ENCODE peak calls at places on chromosomes 4 and X, in four cellular contexts. R is PC-9, E is MM.1S, L is astrocyte. D is an unnamed sample.

GRCh38 chr4:107891299-107891698 is 40.0 kb upstream of the CYP2U1 start:
- DNase-seq in R (no peak), E (no peak), L (no peak), D (no peak)

GRCh38 chrX:153885968-153886903 is at the start of gene L1CAM:
- DNase-seq in R (no peak), E (no peak), L (no peak), D (peak)

GRCh38 chrX:40035726-40036125 is 62.0 kb downstream of the BCOR start:
- DNase-seq in R (no peak), E (no peak), L (no peak), D (no peak)

GRCh38 chrX:52979993-52980392 is 21.7 kb upstream of the FAM156A start:
- DNase-seq in R (no peak), E (no peak), L (peak), D (no peak)

GRCh38 chr4:16626945-16627344 is 271.5 kb downstream of the LDB2 start:
- DNase-seq in R (no peak), E (no peak), L (peak), D (peak)

GRCh38 chrX:65536291-65536690 is 1.7 kb upstream of the LAS1L start:
- DNase-seq in R (no peak), E (no peak), L (no peak), D (peak)

GRCh38 chr4:138706206-138706605 is 309.4 kb upstream of the NOCT start:
- DNase-seq in R (no peak), E (no peak), L (peak), D (no peak)

GRCh38 chrX:51148848-51149247 is 183.8 kb upstream of the NUDT10 start:
- DNase-seq in R (no peak), E (no peak), L (no peak), D (peak)

GRCh38 chr4:55442541-55442940 is 46.8 kb downstream of the TMEM165 start:
- DNase-seq in R (no peak), E (no peak), L (no peak), D (peak)

DNA sequence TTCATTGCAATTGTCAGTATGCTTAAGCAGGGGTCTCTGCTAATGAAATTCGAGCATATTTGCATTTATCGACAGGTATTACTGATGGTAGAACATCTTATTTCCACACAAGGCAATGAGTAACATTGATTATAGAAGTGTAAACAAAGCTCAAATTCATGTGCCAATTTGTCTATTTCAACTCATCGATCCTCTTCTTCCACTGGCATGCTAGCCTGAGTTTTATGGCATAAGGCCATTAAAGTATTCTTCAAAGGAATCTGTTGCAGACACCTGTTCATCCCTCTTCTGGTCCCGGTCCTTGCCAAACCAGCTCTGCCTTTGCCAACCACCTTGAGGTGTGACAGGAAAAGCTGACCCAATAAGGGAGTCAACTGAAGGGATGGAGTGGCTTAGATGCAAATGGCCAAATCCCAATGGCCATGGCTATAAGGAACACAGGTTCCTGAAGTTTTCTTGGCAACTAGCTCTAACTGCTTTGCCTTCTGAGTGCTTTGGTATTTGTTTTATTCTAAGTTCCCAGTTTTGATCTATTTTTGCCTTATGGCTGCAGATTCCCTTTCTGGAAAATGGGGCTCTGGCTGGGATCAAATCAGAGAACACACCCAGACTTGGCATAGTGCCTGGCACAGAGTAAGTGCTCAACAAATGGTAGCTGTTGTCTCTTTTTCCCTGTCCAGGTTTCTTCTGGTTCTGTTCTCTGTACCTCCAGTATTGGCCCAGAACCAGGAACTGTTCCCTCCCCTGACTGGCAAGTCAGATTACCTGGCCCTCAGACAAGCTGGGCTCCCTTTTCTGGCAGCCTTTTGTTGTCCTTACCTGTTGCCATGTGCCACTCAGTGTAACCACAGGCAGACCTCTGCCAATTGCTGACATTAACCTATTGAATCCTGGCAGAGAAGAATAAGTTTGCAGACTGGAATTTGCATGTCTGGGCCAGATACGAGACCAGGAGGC is 63.1 kb downstream of the RTL9 start:
- DNase-seq in R (no peak), E (no peak), L (no peak), D (no peak)
- H3K4me2 ChIP-seq in R (no peak), E (no peak), L (no peak), D (no peak)

GRCh38 chr4:6271206-6271605 is 1.6 kb downstream of the WFS1 start:
- DNase-seq in R (no peak), E (no peak), L (no peak), D (no peak)

GRCh38 chr4:6269651-6270511 is at the start of gene WFS1:
- DNase-seq in R (peak), E (peak), L (peak), D (peak)

GRCh38 chr4:6271701-6272465 is 2.2 kb downstream of the WFS1 start:
- DNase-seq in R (no peak), E (no peak), L (no peak), D (peak)

GRCh38 chr4:6269400-6269650 is 325 bp upstream of the WFS1 start:
- DNase-seq in R (no peak), E (no peak), L (no peak), D (no peak)

DNA sequence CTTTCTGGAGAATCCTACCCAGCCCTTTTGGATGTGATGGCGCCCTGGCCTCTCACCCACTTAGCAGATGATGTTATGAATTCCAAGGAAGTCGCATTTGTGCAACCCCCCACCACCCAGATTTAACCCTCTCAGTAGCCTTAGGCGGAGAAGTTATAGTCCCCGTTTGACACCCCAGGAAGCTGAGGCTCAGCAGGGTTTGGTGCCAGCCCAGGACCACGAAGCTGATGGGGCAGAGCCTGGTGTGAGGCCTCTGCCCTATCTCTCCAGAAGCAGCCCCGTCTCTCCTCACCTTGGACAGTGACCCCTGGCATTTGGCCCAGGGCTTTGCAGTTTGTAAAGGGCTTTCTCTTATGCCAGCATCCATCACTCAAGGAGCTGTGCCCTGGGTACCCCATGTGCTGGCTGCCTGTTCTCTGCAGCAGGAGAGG is 1.1 kb downstream of the WFS1 start:
- DNase-seq in R (peak), E (no peak), L (no peak), D (peak)
- H3K4me3 ChIP-seq in R (peak), E (peak), L (peak), D (peak)

GRCh38 chr4:165384186-165384585 is 5.4 kb downstream of the CPE start:
- DNase-seq in R (no peak), E (no peak), L (no peak), D (no peak)
- H3K4me2 ChIP-seq in R (no peak), E (no peak), L (no peak), D (no peak)

GRCh38 chrX:45758319-45758718 is 557.6 kb upstream of the DIPK2B start:
- DNase-seq in R (no peak), E (peak), L (peak), D (peak)
- H3K4me3 ChIP-seq in R (no peak), E (peak), L (no peak), D (peak)